ENCODE peak calls at places on chromosomes 13 and 19, in eight cellular contexts. E is omental fat pad, W is dorsolateral prefrontal cortex, B is body of pancreas, Z is NCI-H2081, U is left ventricle myocardium superior, M is foreskin fibroblast, V is mesothelial cell of epicardium. L is an unnamed sample.

GRCh38 chr19:54795763-54796162 is 7.6 kb upstream of the KIR2DL4 start:
- DNase-seq in E (no peak), W (no peak), B (no peak), Z (no peak), U (no peak), M (no peak), V (no peak), L (no peak)

GRCh38 chr13:107553838-107554237 is 661.5 kb downstream of the LIG4 start:
- DNase-seq in E (no peak), W (no peak), B (no peak), Z (no peak), U (no peak), M (no peak), V (no peak), L (peak)

GRCh38 chr19:44552324-44552723 is 22.8 kb upstream of the CEACAM20 start:
- DNase-seq in E (no peak), W (no peak), B (no peak), Z (no peak), U (no peak), M (no peak), V (no peak), L (no peak)

GRCh38 chr13:109275848-109276247 is 510.5 kb downstream of the IRS2 start:
- DNase-seq in E (no peak), W (no peak), B (no peak), Z (no peak), U (peak), M (no peak), V (no peak), L (peak)

GRCh38 chr13:88908896-88909535 is 1237.8 kb downstream of the SLITRK5 start:
- DNase-seq in E (no peak), W (no peak), B (no peak), Z (peak), U (no peak), M (no peak), V (no peak), L (peak)

GRCh38 chr19:43306097-43306496 is 36.8 kb upstream of the PSG9 start:
- DNase-seq in E (no peak), W (no peak), B (no peak), Z (no peak), U (no peak), M (peak), V (no peak), L (no peak)

GRCh38 chr19:33740811-33741396 is 55.8 kb upstream of the KCTD15 start:
- DNase-seq in E (no peak), W (no peak), B (peak), Z (no peak), U (no peak), M (peak), V (peak), L (no peak)

GRCh38 chr19:46728693-46729339 is 11.9 kb upstream of the PRKD2 start:
- DNase-seq in E (peak), W (peak), B (peak), Z (no peak), U (peak), M (no peak), V (no peak), L (peak)

GRCh38 chr13:34044041-34044440 is 226.1 kb downstream of the RFC3 start:
- DNase-seq in E (no peak), W (no peak), B (no peak), Z (no peak), U (no peak), M (no peak), V (no peak), L (peak)

GRCh38 chr13:105291987-105292386 is 1243.5 kb downstream of the EFNB2 start:
- DNase-seq in E (no peak), W (no peak), B (no peak), Z (no peak), U (no peak), M (no peak), V (no peak), L (no peak)

GRCh38 chr19:54209748-54210494 is 9.3 kb downstream of the RPS9 start:
- DNase-seq in E (peak), W (peak), B (peak), Z (peak), U (peak), M (peak), V (no peak), L (peak)

GRCh38 chr13:32430018-32430747 is 2.3 kb upstream of the N4BP2L1 start:
- DNase-seq in E (no peak), W (no peak), B (no peak), Z (no peak), U (no peak), M (no peak), V (no peak), L (no peak)

GRCh38 chr19:30328096-30328495 is 44.1 kb upstream of the ZNF536 start:
- DNase-seq in E (no peak), W (no peak), B (no peak), Z (no peak), U (no peak), M (no peak), V (no peak), L (no peak)

L was measured in fibroblast of gingiva.